ENCODE peak calls at places on chromosome 5, in four cellular contexts. One of them, this sample, is unnamed.

GRCh38 chr5:60959156-60959555 is 14.2 kb downstream of the NDUFAF2 start:
- DNase-seq in H1: no peak
- DNase-seq in SK-N-SH: peak
- DNase-seq in K562: no peak
- DNase-seq in this sample: no peak

GRCh38 chr5:153153086-153153485 is 337.4 kb upstream of the GRIA1 start:
- DNase-seq in K562: no peak
- DNase-seq in H1: no peak
- DNase-seq in SK-N-SH: no peak
- DNase-seq in this sample: no peak

GRCh38 chr5:32984851-32985250 is 273.7 kb downstream of the NPR3 start:
- DNase-seq in K562: no peak
- DNase-seq in H1: no peak
- DNase-seq in SK-N-SH: no peak
- DNase-seq in this sample: no peak

GRCh38 chr5:38330207-38330606 is 71.8 kb downstream of the EGFLAM start:
- DNase-seq in H1: no peak
- DNase-seq in SK-N-SH: no peak
- DNase-seq in K562: no peak
- DNase-seq in this sample: no peak

GRCh38 chr5:135521964-135522363 is 13.8 kb downstream of the NEUROG1 start:
- DNase-seq in K562: no peak
- DNase-seq in SK-N-SH: no peak
- DNase-seq in H1: no peak
- DNase-seq in this sample: no peak

GRCh38 chr5:40879163-40879942 is 29.9 kb upstream of the C7 start:
- DNase-seq in H1: no peak
- DNase-seq in SK-N-SH: peak
- DNase-seq in K562: peak
- DNase-seq in this sample: no peak

GRCh38 chr5:50967388-50968039 is 301.1 kb downstream of the PARP8 start:
- DNase-seq in K562: no peak
- DNase-seq in SK-N-SH: peak
- DNase-seq in H1: no peak
- DNase-seq in this sample: no peak

GRCh38 chr5:59027145-59027907 is 444.5 kb downstream of the RAB3C start:
- DNase-seq in SK-N-SH: no peak
- DNase-seq in H1: no peak
- DNase-seq in K562: no peak
- DNase-seq in this sample: no peak

GRCh38 chr5:90983748-90984147 is 399.4 kb downstream of the ARRDC3 start:
- DNase-seq in K562: no peak
- DNase-seq in SK-N-SH: peak
- DNase-seq in H1: no peak
- DNase-seq in this sample: no peak

GRCh38 chr5:55591671-55592070 is 56.9 kb upstream of the PLPP1 start:
- DNase-seq in SK-N-SH: peak
- DNase-seq in H1: no peak
- DNase-seq in K562: no peak
- DNase-seq in this sample: no peak

GRCh38 chr5:118984602-118985001 is 3.7 kb downstream of the DTWD2 start:
- DNase-seq in H1: no peak
- DNase-seq in SK-N-SH: no peak
- DNase-seq in K562: no peak
- DNase-seq in this sample: no peak

GRCh38 chr5:170681013-170681433 is 102.5 kb upstream of the GABRP start:
- DNase-seq in H1: no peak
- DNase-seq in K562: no peak
- DNase-seq in SK-N-SH: peak
- DNase-seq in this sample: no peak

GRCh38 chr5:177133845-177134652 is 476 bp downstream of the NSD1 start:
- DNase-seq in H1: no peak
- DNase-seq in K562: peak
- DNase-seq in SK-N-SH: peak
- DNase-seq in this sample: no peak

GRCh38 chr5:52837068-52837467 is 49.4 kb downstream of the ITGA1 start:
- DNase-seq in H1: no peak
- DNase-seq in K562: no peak
- DNase-seq in SK-N-SH: no peak
- DNase-seq in this sample: no peak

GRCh38 chr5:169875091-169875727 is 105.1 kb downstream of the INSYN2B start:
- DNase-seq in SK-N-SH: no peak
- DNase-seq in K562: no peak
- DNase-seq in H1: no peak
- DNase-seq in this sample: no peak

GRCh38 chr5:622359-622758 is 10.2 kb downstream of the CEP72 start:
- DNase-seq in SK-N-SH: no peak
- DNase-seq in H1: no peak
- DNase-seq in K562: no peak
- DNase-seq in this sample: no peak

GRCh38 chr5:156148307-156148706 is 178.7 kb upstream of the SGCD start:
- DNase-seq in H1: no peak
- DNase-seq in K562: no peak
- DNase-seq in SK-N-SH: no peak
- DNase-seq in this sample: no peak

GRCh38 chr5:145829708-145830361 is 5.3 kb downstream of the PRELID2 start:
- DNase-seq in H1: no peak
- DNase-seq in SK-N-SH: no peak
- DNase-seq in K562: no peak
- DNase-seq in this sample: no peak

GRCh38 chr5:77012601-77013000 is 17.6 kb upstream of the AGGF1 start:
- DNase-seq in H1: no peak
- DNase-seq in SK-N-SH: no peak
- DNase-seq in K562: no peak
- DNase-seq in this sample: no peak

GRCh38 chr5:112763165-112763564 is 25.5 kb downstream of the APC start:
- DNase-seq in K562: no peak
- DNase-seq in H1: no peak
- DNase-seq in SK-N-SH: no peak
- DNase-seq in this sample: no peak

GRCh38 chr5:158155087-158155486 is 296.1 kb upstream of the CLINT1 start:
- DNase-seq in H1: no peak
- DNase-seq in K562: no peak
- DNase-seq in SK-N-SH: no peak
- DNase-seq in this sample: no peak

GRCh38 chr5:145510324-145510723 is 324.8 kb downstream of the PRELID2 start:
- DNase-seq in SK-N-SH: no peak
- DNase-seq in H1: no peak
- DNase-seq in K562: no peak
- DNase-seq in this sample: no peak

GRCh38 chr5:36240779-36241635 is 718 bp downstream of the NADK2 start:
- DNase-seq in K562: peak
- DNase-seq in H1: no peak
- DNase-seq in SK-N-SH: peak
- DNase-seq in this sample: no peak

GRCh38 chr5:95087819-95088317 is 197.0 kb downstream of the MCTP1 start:
- DNase-seq in SK-N-SH: no peak
- DNase-seq in H1: no peak
- DNase-seq in K562: no peak
- DNase-seq in this sample: peak

GRCh38 chr5:158979749-158980521 is 119.8 kb downstream of the EBF1 start:
- DNase-seq in SK-N-SH: no peak
- DNase-seq in H1: no peak
- DNase-seq in K562: no peak
- DNase-seq in this sample: no peak

GRCh38 chr5:96734871-96735325 is 72.7 kb downstream of the CAST start:
- DNase-seq in SK-N-SH: no peak
- DNase-seq in H1: no peak
- DNase-seq in K562: no peak
- DNase-seq in this sample: no peak

GRCh38 chr5:81815318-81815717 is 64.4 kb upstream of the SSBP2 start:
- DNase-seq in H1: no peak
- DNase-seq in SK-N-SH: no peak
- DNase-seq in K562: no peak
- DNase-seq in this sample: no peak

GRCh38 chr5:167315762-167316161 is 975.7 kb upstream of the WWC1 start:
- DNase-seq in SK-N-SH: no peak
- DNase-seq in H1: no peak
- DNase-seq in K562: no peak
- DNase-seq in this sample: no peak

GRCh38 chr5:131225282-131225974 is 38.4 kb upstream of the CDC42SE2 start:
- DNase-seq in H1: no peak
- DNase-seq in K562: no peak
- DNase-seq in SK-N-SH: no peak
- DNase-seq in this sample: no peak
- TF ChIP-seq NRF1 in H1: no peak
- TF ChIP-seq NRF1 in K562: no peak
- TF ChIP-seq NRF1 in SK-N-SH: no peak
- TF ChIP-seq NRF1 in this sample: no peak

GRCh38 chr5:125888358-125888757 is 534.9 kb upstream of the GRAMD2B start:
- DNase-seq in H1: no peak
- DNase-seq in SK-N-SH: no peak
- DNase-seq in K562: no peak
- DNase-seq in this sample: no peak
- TF ChIP-seq NRF1 in H1: no peak
- TF ChIP-seq NRF1 in SK-N-SH: no peak
- TF ChIP-seq NRF1 in K562: no peak
- TF ChIP-seq NRF1 in this sample: no peak

GRCh38 chr5:138460032-138460693 is 5.1 kb upstream of the EGR1 start:
- DNase-seq in SK-N-SH: no peak
- DNase-seq in K562: no peak
- DNase-seq in H1: no peak
- DNase-seq in this sample: no peak

GRCh38 chr5:138463335-138464017 is 1.8 kb upstream of the EGR1 start:
- DNase-seq in SK-N-SH: peak
- DNase-seq in H1: no peak
- DNase-seq in K562: peak
- DNase-seq in this sample: no peak

GRCh38 chr5:138464018-138464387 is 1.3 kb upstream of the EGR1 start:
- DNase-seq in H1: no peak
- DNase-seq in K562: peak
- DNase-seq in SK-N-SH: peak
- DNase-seq in this sample: peak

GRCh38 chr5:138459311-138459710 is 6.0 kb upstream of the EGR1 start:
- DNase-seq in H1: no peak
- DNase-seq in K562: no peak
- DNase-seq in SK-N-SH: no peak
- DNase-seq in this sample: no peak

GRCh38 chr5:138461343-138462125 is 3.7 kb upstream of the EGR1 start:
- DNase-seq in H1: no peak
- DNase-seq in K562: no peak
- DNase-seq in SK-N-SH: no peak
- DNase-seq in this sample: no peak
- TF ChIP-seq NRF1 in H1: no peak
- TF ChIP-seq NRF1 in K562: no peak
- TF ChIP-seq NRF1 in SK-N-SH: no peak
- TF ChIP-seq NRF1 in this sample: no peak

DNA sequence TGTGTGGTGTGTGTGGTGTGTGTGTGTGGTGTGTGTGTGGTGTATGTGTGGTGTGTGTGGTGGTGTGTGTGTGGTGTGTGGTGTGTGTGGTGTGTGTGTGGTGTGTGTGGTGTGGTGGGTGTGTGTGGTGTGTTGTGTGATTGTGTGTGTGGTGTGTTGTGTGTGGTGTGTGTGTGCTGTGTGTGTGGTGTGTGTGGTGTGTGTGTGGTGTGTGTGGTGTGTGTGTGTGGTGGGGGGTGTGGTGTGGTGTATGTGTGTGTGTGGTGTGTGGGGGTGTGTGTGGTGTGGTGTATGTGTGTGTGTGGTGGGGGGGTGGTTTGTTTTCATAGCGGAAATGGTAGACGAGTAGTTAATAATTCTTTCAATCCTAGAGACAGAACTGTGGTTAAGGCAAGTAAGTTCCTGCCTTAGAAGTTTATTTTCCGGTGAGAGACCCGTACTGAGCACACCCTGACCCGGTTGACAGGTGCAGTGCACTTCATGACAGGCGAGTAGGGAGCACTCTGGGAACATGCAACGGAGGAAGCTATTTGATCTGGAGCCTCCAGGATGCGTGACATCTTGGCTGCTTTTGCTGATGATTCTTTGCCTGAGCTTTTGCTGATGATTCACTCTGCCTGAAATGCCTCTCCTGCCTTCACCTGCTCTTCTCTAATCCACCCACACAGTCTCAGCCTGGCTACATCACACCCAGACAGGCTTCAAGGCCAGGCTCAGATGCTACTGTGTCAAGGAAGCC is 21.7 kb upstream of the FAT2 start:
- DNase-seq in K562: no peak
- DNase-seq in H1: no peak
- DNase-seq in SK-N-SH: no peak
- DNase-seq in this sample: peak
- TF ChIP-seq NRF1 in K562: no peak
- TF ChIP-seq NRF1 in H1: no peak
- TF ChIP-seq NRF1 in SK-N-SH: no peak
- TF ChIP-seq NRF1 in this sample: no peak

GRCh38 chr5:140795259-140795641 is 598 bp downstream of the PCDHA2 start:
- DNase-seq in H1: no peak
- DNase-seq in SK-N-SH: no peak
- DNase-seq in K562: no peak
- DNase-seq in this sample: no peak

GRCh38 chr5:140796718-140797095 is 2.1 kb downstream of the PCDHA2 start:
- DNase-seq in K562: no peak
- DNase-seq in SK-N-SH: no peak
- DNase-seq in H1: no peak
- DNase-seq in this sample: no peak

GRCh38 chr5:140794594-140795258 is at the start of gene PCDHA2:
- DNase-seq in H1: no peak
- DNase-seq in K562: no peak
- DNase-seq in SK-N-SH: no peak
- DNase-seq in this sample: no peak

GRCh38 chr5:140785905-140786686 is at the start of gene PCDHA1:
- DNase-seq in K562: no peak
- DNase-seq in SK-N-SH: peak
- DNase-seq in H1: no peak
- DNase-seq in this sample: no peak

GRCh38 chr5:140791111-140791510 is 3.5 kb upstream of the PCDHA2 start:
- DNase-seq in SK-N-SH: no peak
- DNase-seq in K562: no peak
- DNase-seq in H1: no peak
- DNase-seq in this sample: no peak
- TF ChIP-seq NRF1 in SK-N-SH: no peak
- TF ChIP-seq NRF1 in K562: no peak
- TF ChIP-seq NRF1 in H1: no peak
- TF ChIP-seq NRF1 in this sample: no peak

DNA sequence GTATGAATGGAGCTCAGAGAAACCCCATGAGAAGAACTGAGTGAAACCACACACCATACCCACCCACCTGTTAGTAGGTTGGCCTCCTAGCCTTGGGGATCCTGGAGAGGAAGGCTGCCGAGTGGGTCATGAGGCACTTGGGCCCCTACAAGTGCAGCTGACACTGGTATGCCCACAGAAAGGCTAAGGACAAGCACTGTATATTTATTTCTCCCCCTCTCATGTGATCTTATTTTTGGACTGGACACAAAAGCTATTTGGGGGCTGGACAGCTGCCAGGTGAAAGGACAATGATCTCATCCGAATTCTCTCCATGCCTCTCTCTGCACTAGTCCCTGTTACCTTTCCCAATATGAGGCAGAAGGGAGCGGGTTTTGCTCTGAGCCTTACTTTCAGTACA is 12.0 kb upstream of the FGF1 start:
- DNase-seq in H1: no peak
- DNase-seq in SK-N-SH: no peak
- DNase-seq in K562: no peak
- DNase-seq in this sample: no peak
- TF ChIP-seq NRF1 in H1: no peak
- TF ChIP-seq NRF1 in SK-N-SH: no peak
- TF ChIP-seq NRF1 in K562: no peak
- TF ChIP-seq NRF1 in this sample: no peak

GRCh38 chr5:162209005-162209605 is 141.5 kb downstream of the GABRG2 start:
- DNase-seq in H1: peak
- DNase-seq in K562: no peak
- DNase-seq in SK-N-SH: peak
- DNase-seq in this sample: peak
- TF ChIP-seq NRF1 in H1: no peak
- TF ChIP-seq NRF1 in K562: no peak
- TF ChIP-seq NRF1 in SK-N-SH: no peak
- TF ChIP-seq NRF1 in this sample: no peak

This sample was measured in GM12878.